ENCODE peak calls at places on chromosome 7, in eight cellular contexts. D is LoVo; N is AG08395; S is iris pigment epithelial cell; G is heart left ventricle; E is stimulated activated CD8-positive, alpha-beta memory T cell treated with anti-CD3 and anti-CD28 coated beads, Interleukin-15, amount 100 ng/mL, for 4 hours; C is Ammon's horn; U is mesendoderm. R is an unnamed sample.

GRCh38 chr7:121954803-121955202 is 81.8 kb downstream of the PTPRZ1 start:
- DNase-seq in C (no peak), S (peak), N (peak), D (no peak), E (no peak), G (no peak), U (no peak), R (no peak)

GRCh38 chr7:28224675-28225074 is 44.1 kb upstream of the JAZF1 start:
- DNase-seq in N (no peak), E (no peak), S (no peak), U (no peak), G (no peak), C (no peak), D (no peak), R (no peak)

GRCh38 chr7:94054130-94054529 is 50.0 kb upstream of the BET1 start:
- DNase-seq in E (no peak), N (no peak), D (no peak), U (no peak), G (no peak), S (no peak), C (no peak), R (no peak)

GRCh38 chr7:135156290-135156689 is 8.4 kb downstream of the TMEM140 start:
- DNase-seq in U (no peak), C (no peak), S (no peak), G (no peak), D (no peak), N (no peak), E (no peak), R (no peak)

GRCh38 chr7:129144095-129144833 is at the start of gene TSPAN33:
- DNase-seq in S (peak), N (peak), E (peak), U (peak), G (peak), C (peak), D (peak), R (peak)

GRCh38 chr7:78912781-78913180 is 540.7 kb downstream of the MAGI2 start:
- DNase-seq in N (no peak), D (no peak), E (no peak), G (no peak), C (no peak), U (no peak), S (peak), R (no peak)

GRCh38 chr7:133573554-133574265 is 320.8 kb downstream of the EXOC4 start:
- DNase-seq in D (no peak), G (no peak), N (no peak), E (no peak), S (no peak), C (no peak), U (no peak), R (no peak)

GRCh38 chr7:51430480-51431086 is 114.0 kb upstream of the COBL start:
- DNase-seq in U (peak), D (peak), S (peak), E (no peak), G (no peak), N (peak), C (peak), R (peak)

GRCh38 chr7:49791089-49791741 is 17.8 kb downstream of the VWC2 start:
- DNase-seq in S (no peak), C (peak), E (no peak), G (peak), D (peak), N (no peak), U (peak), R (peak)

GRCh38 chr7:17434841-17435692 is 136.6 kb downstream of the AHR start:
- DNase-seq in U (no peak), E (no peak), G (no peak), S (no peak), C (no peak), N (no peak), D (peak), R (no peak)

GRCh38 chr7:141660259-141660658 is 41.7 kb downstream of the DENND11 start:
- DNase-seq in S (no peak), U (no peak), E (no peak), G (peak), C (peak), N (no peak), D (no peak), R (no peak)

GRCh38 chr7:155341463-155341983 is 43.8 kb downstream of the INSIG1 start:
- DNase-seq in U (no peak), C (no peak), S (no peak), N (no peak), G (no peak), E (no peak), D (no peak), R (no peak)

GRCh38 chr7:5620459-5620881 is 161.0 kb downstream of the RNF216 start:
- DNase-seq in N (no peak), U (no peak), S (no peak), E (no peak), D (no peak), G (no peak), C (no peak), R (no peak)